ENCODE peak calls at places on chromosomes 16 and 17, in eight cellular contexts. J is GM04503, D is AG10803, K is NCI-H1092 treated with DMSO at 0.1 percent for 48 hours, V is H9, Y is hippocampal formation, I is small intestine, B is kidney epithelial cell. M is an unnamed sample.

GRCh38 chr17:17398928-17399926 is 77.6 kb upstream of the MED9 start:
- DNase-seq in J (no peak), D (peak), K (no peak), V (no peak), Y (no peak), I (no peak), B (no peak), M (no peak)

GRCh38 chr17:30323262-30323894 is 10.5 kb downstream of the TMIGD1 start:
- DNase-seq in J (no peak), D (no peak), K (no peak), V (no peak), Y (no peak), I (no peak), B (no peak), M (peak)

GRCh38 chr16:83402969-83403368 is 404.8 kb upstream of the HSBP1 start:
- DNase-seq in J (no peak), D (peak), K (peak), V (no peak), Y (no peak), I (no peak), B (peak), M (no peak)

GRCh38 chr17:80422981-80423380 is 8.0 kb downstream of the ENDOV start:
- DNase-seq in J (no peak), D (no peak), K (no peak), V (no peak), Y (no peak), I (no peak), B (no peak), M (no peak)

GRCh38 chr17:76327689-76328088 is 19.6 kb upstream of the QRICH2 start:
- DNase-seq in J (no peak), D (no peak), K (no peak), V (no peak), Y (no peak), I (no peak), B (no peak), M (no peak)

GRCh38 chr16:2698103-2698870 is 16.0 kb downstream of the KCTD5 start:
- DNase-seq in J (no peak), D (no peak), K (no peak), V (no peak), Y (no peak), I (no peak), B (no peak), M (no peak)

GRCh38 chr17:8063761-8064589 is 23.5 kb downstream of the ALOX12B start:
- DNase-seq in J (no peak), D (no peak), K (no peak), V (no peak), Y (no peak), I (no peak), B (no peak), M (no peak)

GRCh38 chr17:28760987-28761562 is 17.3 kb downstream of the TRAF4 start:
- DNase-seq in J (no peak), D (peak), K (peak), V (peak), Y (no peak), I (peak), B (no peak), M (no peak)

GRCh38 chr16:69031877-69032301 is 73.6 kb upstream of the HAS3 start:
- DNase-seq in J (no peak), D (no peak), K (no peak), V (no peak), Y (no peak), I (peak), B (no peak), M (no peak)

GRCh38 chr16:13902052-13902451 is 17.9 kb upstream of the ERCC4 start:
- DNase-seq in J (no peak), D (no peak), K (no peak), V (no peak), Y (no peak), I (no peak), B (no peak), M (no peak)

GRCh38 chr17:37405955-37406634 is 541 bp downstream of the ACACA start:
- DNase-seq in J (no peak), D (peak), K (peak), V (no peak), Y (no peak), I (peak), B (no peak), M (no peak)

GRCh38 chr17:50501054-50501453 is 7.2 kb upstream of the MYCBPAP start:
- DNase-seq in J (no peak), D (no peak), K (no peak), V (no peak), Y (no peak), I (peak), B (no peak), M (no peak)

GRCh38 chr16:7420843-7421242 is 88.2 kb downstream of the RBFOX1 start:
- DNase-seq in J (no peak), D (no peak), K (no peak), V (no peak), Y (no peak), I (no peak), B (no peak), M (no peak)

GRCh38 chr16:87324411-87325275 is 7.5 kb upstream of the C16orf95 start:
- DNase-seq in J (no peak), D (peak), K (peak), V (peak), Y (no peak), I (no peak), B (no peak), M (no peak)

GRCh38 chr16:8760021-8760420 is 37.4 kb downstream of the TMEM186 start:
- DNase-seq in J (no peak), D (no peak), K (no peak), V (no peak), Y (no peak), I (no peak), B (no peak), M (no peak)

GRCh38 chr16:86994215-86994614 is 323.0 kb downstream of the C16orf95 start:
- DNase-seq in J (no peak), D (no peak), K (no peak), V (no peak), Y (no peak), I (no peak), B (no peak), M (no peak)